ENCODE peak calls at places on chromosome X, in six cellular contexts. U, A, W, M, P and S are unnamed samples. For H3K9me3, the result is how much of the 10 kb centered on the place peaks cover.

GRCh38 chrX:120380699-120381098 is 18.8 kb downstream of the ATP1B4 start:
- DNase-seq in M (no peak), A (no peak), U (no peak), W (no peak), P (no peak), S (peak)

GRCh38 chrX:9539611-9540387 is 74.9 kb downstream of the TBL1X start:
- DNase-seq in A (peak), U (no peak), W (no peak), P (no peak), M (no peak), S (peak)

GRCh38 chrX:87140800-87141483 is 376.7 kb upstream of the KLHL4 start:
- DNase-seq in U (no peak), W (no peak), A (no peak), P (no peak), M (no peak), S (no peak)

GRCh38 chrX:24266996-24267395 is 46.9 kb downstream of the SUPT20HL2 start:
- DNase-seq in P (no peak), U (no peak), M (no peak), W (no peak), A (no peak), S (no peak)

GRCh38 chrX:136762820-136763452 is 17.8 kb downstream of the ARHGEF6 start:
- DNase-seq in W (no peak), U (no peak), A (no peak), M (no peak), P (no peak), S (no peak)

GRCh38 chrX:41692162-41692749 is 3.5 kb downstream of the GPR34 start:
- DNase-seq in U (no peak), M (no peak), P (no peak), A (no peak), W (no peak), S (no peak)

GRCh38 chrX:108614616-108615015 is 121.7 kb downstream of the IRS4 start:
- DNase-seq in M (no peak), W (no peak), U (no peak), P (no peak), A (no peak), S (no peak)

GRCh38 chrX:26254436-26254835 is 38.5 kb downstream of the MAGEB5 start:
- DNase-seq in P (no peak), U (no peak), A (no peak), W (no peak), M (no peak), S (no peak)

GRCh38 chrX:106564986-106565385 is 46.8 kb upstream of the RADX start:
- DNase-seq in A (no peak), P (no peak), U (no peak), M (no peak), W (no peak), S (no peak)

GRCh38 chrX:68121371-68121770 is 311.9 kb downstream of the OPHN1 start:
- DNase-seq in P (no peak), W (no peak), U (no peak), A (no peak), M (no peak), S (no peak)

GRCh38 chrX:118726887-118727685 is at the start of gene IL13RA1:
- DNase-seq in W (peak), M (peak), U (peak), P (no peak), A (peak), S (peak)
- H3K27ac ChIP-seq in W (peak), M (peak), U (peak), P (no peak), A (peak), S (peak)

DNA sequence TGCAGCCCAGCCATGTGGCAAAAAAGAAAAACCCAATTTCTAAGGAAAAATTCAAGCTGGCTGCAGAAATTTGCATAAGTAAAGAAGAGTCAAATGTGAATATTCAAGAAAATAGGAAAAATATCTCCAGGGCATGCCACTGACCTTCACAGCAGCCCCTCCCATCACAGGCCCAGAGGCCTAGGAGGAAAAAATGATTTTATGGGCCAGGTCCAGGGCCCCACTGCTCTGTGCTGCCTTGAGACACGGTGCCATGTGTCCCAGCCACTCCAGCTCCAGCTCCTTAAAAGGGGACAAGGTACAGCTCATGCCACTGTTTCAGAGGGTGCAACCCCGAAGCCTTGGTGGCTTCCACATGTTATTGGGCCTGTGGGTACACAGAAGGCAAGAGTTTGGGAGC is 182.7 kb upstream of the FGF16 start:
- DNase-seq in A (no peak), M (no peak), P (no peak), U (no peak), W (no peak), S (no peak)
- H3K9me3 ChIP-seq in A (under half), M (under half), P (under half), U (under half), W (under half), S (under half)

DNA sequence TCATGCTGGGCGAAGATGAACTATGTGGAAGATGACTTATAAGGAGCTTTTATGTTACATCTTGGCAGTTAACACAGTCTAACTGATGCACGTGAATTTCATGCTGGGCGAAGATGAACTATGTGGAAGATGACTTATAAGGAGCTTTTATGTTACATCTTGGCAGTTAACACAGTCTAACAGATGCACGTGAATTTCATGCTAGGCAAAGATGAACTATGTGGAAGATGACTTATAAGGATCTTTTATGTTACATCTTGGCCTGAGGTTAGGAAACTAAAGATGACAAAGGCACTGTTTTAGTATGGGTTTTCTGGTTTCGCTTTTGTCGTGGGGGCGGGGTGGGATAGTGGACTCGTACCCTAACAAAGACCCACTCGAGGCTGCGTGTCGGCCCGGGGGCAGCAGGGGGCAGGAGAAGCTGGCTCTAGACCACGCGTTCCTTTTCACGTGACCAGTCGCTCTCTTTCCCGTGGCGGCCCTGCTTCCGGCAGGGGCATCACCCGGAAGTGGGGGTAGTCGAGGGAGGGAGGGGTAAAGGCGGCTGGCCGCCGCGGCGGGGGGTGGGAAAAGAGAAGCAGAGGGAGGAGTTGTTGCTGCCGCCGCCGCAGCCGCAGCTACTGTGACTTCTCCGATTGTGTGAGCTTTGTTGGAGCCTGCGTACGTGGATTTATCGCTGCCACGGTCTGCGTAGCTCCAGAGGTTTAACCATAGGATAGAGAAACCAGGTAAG is at the start of gene ATP7A:
- DNase-seq in A (peak), W (peak), M (peak), P (peak), U (peak), S (peak)
- H3K27ac ChIP-seq in A (peak), W (peak), M (peak), P (peak), U (peak), S (peak)

GRCh38 chrX:135652602-135653001 is 60.8 kb upstream of the CT45A1 start:
- DNase-seq in W (no peak), A (no peak), M (no peak), P (no peak), U (no peak), S (no peak)

GRCh38 chrX:135651647-135652295 is 61.7 kb upstream of the CT45A1 start:
- DNase-seq in U (no peak), M (no peak), P (no peak), A (no peak), W (no peak), S (no peak)

GRCh38 chrX:135644624-135645023 is 68.8 kb upstream of the CT45A1 start:
- DNase-seq in W (no peak), U (no peak), A (no peak), P (no peak), M (no peak), S (no peak)

DNA sequence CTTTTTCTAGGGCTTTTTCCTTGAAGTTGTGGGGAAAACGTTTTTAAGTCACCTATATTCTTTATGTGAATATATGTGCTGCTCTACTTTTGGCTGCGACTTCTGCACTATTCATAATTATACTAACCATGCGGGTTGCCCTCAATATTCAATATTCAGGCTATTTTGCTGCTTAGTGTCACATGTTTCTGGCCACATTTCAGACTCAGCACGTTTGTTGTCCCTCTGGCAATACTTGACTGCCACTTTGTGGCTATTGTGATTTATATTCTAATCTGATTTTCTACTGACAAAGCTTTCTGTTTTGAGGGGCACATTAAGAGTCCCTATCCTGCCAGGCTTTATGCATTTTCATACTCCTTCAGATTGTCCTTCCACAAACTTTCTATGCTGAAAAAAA is 63.9 kb upstream of the CT45A1 start:
- DNase-seq in A (no peak), W (no peak), U (no peak), P (no peak), M (no peak), S (no peak)
- H3K9me3 ChIP-seq in A (under half), W (under half), U (under half), P (under half), M (under half), S (under half)

GRCh38 chrX:49178537-49178936 is 6.8 kb downstream of the PLP2 start:
- DNase-seq in M (no peak), U (no peak), P (no peak), W (no peak), A (no peak), S (no peak)
- H3K27ac ChIP-seq in M (peak), U (no peak), P (no peak), W (no peak), A (no peak), S (no peak)

GRCh38 chrX:48711929-48712505 is 15.5 kb downstream of the SUV39H1 start:
- DNase-seq in W (no peak), M (no peak), A (no peak), U (no peak), P (no peak), S (peak)
- H3K9me3 ChIP-seq in W (under half), M (under half), A (under half), U (under half), P (under half), S (under half)